ENCODE peak calls at places on chromosomes 2 and 18, in ten cellular contexts. U is stimulated activated CD8-positive, alpha-beta memory T cell treated with anti-CD3 and anti-CD28 coated beads, Interleukin-2, amount 100 ng/mL, for 48 hours; K is NCI-H446 treated with DMSO at 0.1 percent for 48 hours; X is RCC 7860; O is ELR; G is NCI-H69; E is NCI-H748 treated with DMSO at 0.1 percent for 48 hours; P is activated CD8-positive, alpha-beta memory T cell treated with anti-CD3 and anti-CD28 coated beads, Interleukin-2, amount 50 U/mL, for 4 hours; C is ascending aorta; S is neural crest cell. N is an unnamed sample.

GRCh38 chr2:241894056-241894641 is 24.6 kb downstream of the RTP5 start:
- DNase-seq in U (no peak), K (no peak), X (no peak), O (no peak), G (no peak), E (no peak), P (peak; percentile 8), C (peak; percentile 59), S (no peak), N (no peak)

GRCh38 chr2:238240761-238241711 is 1.2 kb upstream of the HES6 start:
- DNase-seq in U (no peak), K (peak; percentile 84), X (no peak), O (peak; percentile 42), G (peak; percentile 96), E (peak; percentile 80), P (no peak), C (no peak), S (peak; percentile 72), N (no peak)

GRCh38 chr18:1578505-1578904 is 673.8 kb downstream of the ADCYAP1 start:
- DNase-seq in U (no peak), K (no peak), X (no peak), O (no peak), G (no peak), E (no peak), P (no peak), C (no peak), S (no peak), N (no peak)

GRCh38 chr2:27798948-27799645 is 27.6 kb downstream of the MRPL33 start:
- DNase-seq in U (no peak), K (no peak), X (peak; percentile 100), O (peak; percentile 100), G (no peak), E (no peak), P (no peak), C (peak; percentile 95), S (no peak), N (peak; percentile 90)

GRCh38 chr2:102190425-102191107 is 3.7 kb downstream of the IL1RL2 start:
- DNase-seq in U (no peak), K (no peak), X (peak; percentile 44), O (no peak), G (no peak), E (no peak), P (no peak), C (no peak), S (no peak), N (no peak)

GRCh38 chr18:14747513-14748474 is at the start of gene ANKRD30B:
- DNase-seq in U (no peak), K (no peak), X (no peak), O (no peak), G (no peak), E (no peak), P (no peak), C (no peak), S (no peak), N (no peak)

GRCh38 chr2:133484106-133484505 is 84.2 kb downstream of the NCKAP5 start:
- DNase-seq in U (no peak), K (no peak), X (no peak), O (peak; percentile 28), G (no peak), E (no peak), P (no peak), C (no peak), S (no peak), N (peak; percentile 11)

GRCh38 chr2:204019572-204020501 is 83.3 kb downstream of the ICOS start:
- DNase-seq in U (peak; percentile 14), K (no peak), X (peak; percentile 70), O (peak; percentile 77), G (no peak), E (no peak), P (peak; percentile 16), C (no peak), S (no peak), N (no peak)

GRCh38 chr2:232632904-232633412 is 446 bp upstream of the EFHD1 start:
- DNase-seq in U (no peak), K (no peak), X (no peak), O (peak; percentile 28), G (peak; percentile 31), E (peak; percentile 42), P (peak; percentile 31), C (peak; percentile 93), S (no peak), N (peak; percentile 53)

GRCh38 chr2:45138904-45139303 is 129.7 kb upstream of the SIX2 start:
- DNase-seq in U (no peak), K (no peak), X (no peak), O (no peak), G (no peak), E (no peak), P (no peak), C (no peak), S (no peak), N (no peak)

GRCh38 chr2:149860276-149860921 is 272.8 kb upstream of the MMADHC start:
- DNase-seq in U (no peak), K (no peak), X (no peak), O (peak; percentile 9), G (no peak), E (no peak), P (no peak), C (no peak), S (no peak), N (peak; percentile 41)

GRCh38 chr2:235979753-235980459 is 188.3 kb downstream of the GBX2 start:
- DNase-seq in U (no peak), K (no peak), X (no peak), O (no peak), G (no peak), E (peak; percentile 92), P (no peak), C (no peak), S (no peak), N (no peak)

GRCh38 chr2:8571792-8572499 is 109.9 kb upstream of the ID2 start:
- DNase-seq in U (no peak), K (no peak), X (no peak), O (no peak), G (peak; percentile 94), E (peak; percentile 71), P (no peak), C (peak; percentile 50), S (no peak), N (no peak)

GRCh38 chr2:193929131-193929530 is 1727.9 kb upstream of the SLC39A10 start:
- DNase-seq in U (no peak), K (peak; percentile 74), X (no peak), O (no peak), G (peak; percentile 80), E (no peak), P (no peak), C (no peak), S (no peak), N (no peak)

GRCh38 chr2:125037135-125037653 is 1012.1 kb downstream of the CNTNAP5 start:
- DNase-seq in U (no peak), K (no peak), X (no peak), O (no peak), G (no peak), E (no peak), P (no peak), C (no peak), S (no peak), N (no peak)

GRCh38 chr2:96859338-96859649 is 1.5 kb upstream of the ANKRD39 start:
- DNase-seq in U (no peak), K (no peak), X (no peak), O (no peak), G (no peak), E (no peak), P (no peak), C (peak; percentile 84), S (no peak), N (no peak)

GRCh38 chr18:57086163-57086562 is 60.7 kb upstream of the BOD1L2 start:
- DNase-seq in U (no peak), K (no peak), X (no peak), O (no peak), G (no peak), E (no peak), P (no peak), C (no peak), S (no peak), N (no peak)

GRCh38 chr2:173940208-173941020 is 24.8 kb downstream of the SP3 start:
- DNase-seq in U (no peak), K (no peak), X (no peak), O (no peak), G (no peak), E (no peak), P (no peak), C (no peak), S (no peak), N (no peak)

GRCh38 chr18:7567487-7568425 is 640 bp downstream of the PTPRM start:
- DNase-seq in U (no peak), K (no peak), X (peak; percentile 9), O (peak; percentile 79), G (peak; percentile 66), E (no peak), P (no peak), C (peak; percentile 73), S (peak; percentile 49), N (peak; percentile 68)

GRCh38 chr2:40304340-40304739 is 147.6 kb downstream of the SLC8A1 start:
- DNase-seq in U (no peak), K (peak; percentile 49), X (no peak), O (no peak), G (no peak), E (no peak), P (no peak), C (no peak), S (no peak), N (no peak)

GRCh38 chr2:137002911-137003310 is 237.6 kb downstream of the THSD7B start:
- DNase-seq in U (no peak), K (no peak), X (no peak), O (no peak), G (peak; percentile 14), E (no peak), P (no peak), C (no peak), S (no peak), N (no peak)

GRCh38 chr2:149357058-149357457 is 26.7 kb downstream of the LYPD6 start:
- DNase-seq in U (no peak), K (no peak), X (no peak), O (no peak), G (peak; percentile 22), E (peak; percentile 31), P (no peak), C (no peak), S (no peak), N (no peak)

GRCh38 chr2:214747992-214748391 is 61.5 kb downstream of the BARD1 start:
- DNase-seq in U (no peak), K (no peak), X (no peak), O (no peak), G (no peak), E (no peak), P (no peak), C (no peak), S (no peak), N (no peak)

GRCh38 chr2:43736637-43737036 is 37.2 kb upstream of the DYNC2LI1 start:
- DNase-seq in U (no peak), K (no peak), X (no peak), O (no peak), G (no peak), E (no peak), P (no peak), C (no peak), S (no peak), N (no peak)

GRCh38 chr2:61177727-61178549 is 15.9 kb downstream of the C2orf74 start:
- DNase-seq in U (peak; percentile 22), K (no peak), X (no peak), O (peak; percentile 45), G (peak; percentile 55), E (no peak), P (peak; percentile 43), C (peak; percentile 66), S (no peak), N (peak; percentile 34)

GRCh38 chr18:22399949-22400348 is 17.8 kb downstream of the CTAGE1 start:
- DNase-seq in U (no peak), K (no peak), X (peak; percentile 42), O (no peak), G (no peak), E (no peak), P (no peak), C (no peak), S (no peak), N (no peak)

GRCh38 chr2:168490015-168490874 is 34.2 kb downstream of the CERS6 start:
- DNase-seq in U (peak; percentile 14), K (no peak), X (no peak), O (peak; percentile 69), G (no peak), E (no peak), P (peak; percentile 27), C (no peak), S (no peak), N (peak; percentile 2)

GRCh38 chr2:2653221-2653620 is 322.1 kb upstream of the MYT1L start:
- DNase-seq in U (no peak), K (no peak), X (no peak), O (no peak), G (peak; percentile 5), E (no peak), P (no peak), C (no peak), S (no peak), N (no peak)